ENCODE peak calls at places on chromosome 4, in six cellular contexts. V, K, J, O, L and I are unnamed samples.

GRCh38 chr4:37982736-37983135 is 22.5 kb downstream of the PTTG2 start:
- DNase-seq in V (no peak), K (no peak), J (no peak), O (no peak), L (no peak), I (no peak)

GRCh38 chr4:118834960-118835895 is 698 bp downstream of the SEC24D start:
- DNase-seq in V (peak), K (peak), J (peak), O (peak), L (peak), I (peak)

GRCh38 chr4:77047037-77047436 is 28.8 kb downstream of the CCNI start:
- DNase-seq in V (peak), K (no peak), J (no peak), O (no peak), L (peak), I (no peak)

GRCh38 chr4:56821394-56822263 is at the start of gene SPINK2:
- DNase-seq in V (peak), K (peak), J (no peak), O (peak), L (peak), I (peak)

GRCh38 chr4:151676301-151676700 is 84.5 kb downstream of the GATB start:
- DNase-seq in V (no peak), K (no peak), J (no peak), O (no peak), L (no peak), I (no peak)

GRCh38 chr4:88219099-88219498 is 60.7 kb upstream of the ABCG2 start:
- DNase-seq in V (peak), K (no peak), J (no peak), O (no peak), L (peak), I (no peak)

GRCh38 chr4:148776944-148777343 is 334.7 kb upstream of the NR3C2 start:
- DNase-seq in V (peak), K (no peak), J (no peak), O (no peak), L (no peak), I (no peak)

GRCh38 chr4:138650917-138651564 is 364.5 kb upstream of the NOCT start:
- DNase-seq in V (peak), K (no peak), J (no peak), O (no peak), L (no peak), I (no peak)

GRCh38 chr4:11729548-11729947 is 300.9 kb upstream of the HS3ST1 start:
- DNase-seq in V (no peak), K (no peak), J (no peak), O (no peak), L (no peak), I (no peak)

GRCh38 chr4:76488905-76489798 is 54.1 kb downstream of the SHROOM3 start:
- DNase-seq in V (no peak), K (no peak), J (no peak), O (no peak), L (no peak), I (no peak)

GRCh38 chr4:139532951-139533350 is 23.1 kb downstream of the SETD7 start:
- DNase-seq in V (no peak), K (no peak), J (no peak), O (no peak), L (no peak), I (no peak)

GRCh38 chr4:85005865-85006377 is 39.4 kb upstream of the WDFY3 start:
- DNase-seq in V (no peak), K (no peak), J (no peak), O (no peak), L (no peak), I (no peak)

GRCh38 chr4:152109585-152110509 is 349.0 kb upstream of the GATB start:
- DNase-seq in V (no peak), K (no peak), J (no peak), O (no peak), L (no peak), I (no peak)

GRCh38 chr4:56681158-56681848 is at the start of gene HOPX:
- DNase-seq in V (peak), K (no peak), J (no peak), O (peak), L (no peak), I (no peak)

GRCh38 chr4:126779446-126780166 is 853.2 kb upstream of the INTU start:
- DNase-seq in V (no peak), K (no peak), J (no peak), O (no peak), L (no peak), I (no peak)

GRCh38 chr4:99180367-99181169 is 36.5 kb upstream of the ADH4 start:
- DNase-seq in V (no peak), K (no peak), J (no peak), O (no peak), L (no peak), I (no peak)

GRCh38 chr4:142354794-142355416 is 491.2 kb downstream of the INPP4B start:
- DNase-seq in V (no peak), K (no peak), J (no peak), O (no peak), L (no peak), I (no peak)

GRCh38 chr4:813900-814299 is 12.0 kb downstream of the CPLX1 start:
- DNase-seq in V (no peak), K (no peak), J (no peak), O (no peak), L (no peak), I (peak)

GRCh38 chr4:56656346-56656643 is 24.8 kb downstream of the HOPX start:
- DNase-seq in V (no peak), K (peak), J (no peak), O (peak), L (peak), I (peak)

GRCh38 chr4:122548452-122548851 is 72.4 kb downstream of the IL21 start:
- DNase-seq in V (peak), K (no peak), J (no peak), O (no peak), L (no peak), I (no peak)

GRCh38 chr4:16505726-16506125 is 279.5 kb upstream of the TAPT1 start:
- DNase-seq in V (peak), K (no peak), J (no peak), O (no peak), L (peak), I (no peak)

GRCh38 chr4:33381806-33382205 is 2661.6 kb downstream of the PCDH7 start:
- DNase-seq in V (no peak), K (no peak), J (no peak), O (no peak), L (no peak), I (no peak)

GRCh38 chr4:13411942-13412341 is 72.2 kb downstream of the RAB28 start:
- DNase-seq in V (no peak), K (no peak), J (no peak), O (no peak), L (no peak), I (no peak)

GRCh38 chr4:858136-858535 is 32.2 kb upstream of the CPLX1 start:
- DNase-seq in V (no peak), K (no peak), J (peak), O (no peak), L (no peak), I (peak)

GRCh38 chr4:98627883-98628282 is 30.5 kb downstream of the TSPAN5 start:
- DNase-seq in V (no peak), K (no peak), J (no peak), O (no peak), L (no peak), I (no peak)

GRCh38 chr4:143558823-143559756 is 45.6 kb downstream of the SMARCA5 start:
- DNase-seq in V (peak), K (peak), J (peak), O (peak), L (peak), I (peak)

GRCh38 chr4:173530326-173531062 is 465 bp upstream of the HAND2 start:
- DNase-seq in V (no peak), K (no peak), J (no peak), O (no peak), L (peak), I (no peak)

GRCh38 chr4:92047209-92047877 is 256.4 kb upstream of the GRID2 start:
- DNase-seq in V (peak), K (no peak), J (no peak), O (no peak), L (peak), I (no peak)

GRCh38 chr4:7828926-7829325 is 110.7 kb downstream of the AFAP1 start:
- DNase-seq in V (no peak), K (no peak), J (no peak), O (no peak), L (no peak), I (no peak)

GRCh38 chr4:153295131-153295755 is 49.2 kb upstream of the MND1 start:
- DNase-seq in V (no peak), K (no peak), J (no peak), O (no peak), L (no peak), I (no peak)

GRCh38 chr4:53014368-53014767 is 152.3 kb downstream of the RASL11B start:
- DNase-seq in V (no peak), K (no peak), J (no peak), O (no peak), L (no peak), I (no peak)

GRCh38 chr4:174764105-174764729 is 64.8 kb downstream of the GLRA3 start:
- DNase-seq in V (peak), K (no peak), J (no peak), O (no peak), L (peak), I (no peak)

GRCh38 chr4:38846015-38846414 is 10.6 kb downstream of the TLR6 start:
- DNase-seq in V (no peak), K (no peak), J (no peak), O (no peak), L (no peak), I (no peak)

GRCh38 chr4:109754093-109754857 is 24.4 kb upstream of the PLA2G12A start:
- DNase-seq in V (no peak), K (no peak), J (no peak), O (no peak), L (no peak), I (no peak)

GRCh38 chr4:114180481-114180880 is 201.0 kb upstream of the ARSJ start:
- DNase-seq in V (peak), K (no peak), J (peak), O (peak), L (no peak), I (no peak)

GRCh38 chr4:41430796-41431195 is 107.2 kb upstream of the LIMCH1 start:
- DNase-seq in V (no peak), K (no peak), J (no peak), O (no peak), L (no peak), I (no peak)
- H3K27ac ChIP-seq in V (no peak), K (no peak), J (peak), O (peak), L (no peak), I (no peak)

GRCh38 chr4:154466336-154466735 is 25.3 kb downstream of the DCHS2 start:
- DNase-seq in V (peak), K (no peak), J (no peak), O (no peak), L (no peak), I (no peak)

GRCh38 chr4:154464654-154465053 is 26.9 kb downstream of the DCHS2 start:
- DNase-seq in V (no peak), K (no peak), J (no peak), O (no peak), L (no peak), I (no peak)

GRCh38 chr4:154467886-154468285 is 23.7 kb downstream of the DCHS2 start:
- DNase-seq in V (no peak), K (no peak), J (no peak), O (no peak), L (no peak), I (no peak)

GRCh38 chr4:154471032-154471431 is 20.6 kb downstream of the DCHS2 start:
- DNase-seq in V (no peak), K (no peak), J (no peak), O (no peak), L (no peak), I (no peak)

GRCh38 chr4:154465085-154465484 is 26.5 kb downstream of the DCHS2 start:
- DNase-seq in V (no peak), K (no peak), J (no peak), O (no peak), L (no peak), I (no peak)
- H3K27ac ChIP-seq in V (no peak), K (no peak), J (no peak), O (no peak), L (no peak), I (no peak)

DNA sequence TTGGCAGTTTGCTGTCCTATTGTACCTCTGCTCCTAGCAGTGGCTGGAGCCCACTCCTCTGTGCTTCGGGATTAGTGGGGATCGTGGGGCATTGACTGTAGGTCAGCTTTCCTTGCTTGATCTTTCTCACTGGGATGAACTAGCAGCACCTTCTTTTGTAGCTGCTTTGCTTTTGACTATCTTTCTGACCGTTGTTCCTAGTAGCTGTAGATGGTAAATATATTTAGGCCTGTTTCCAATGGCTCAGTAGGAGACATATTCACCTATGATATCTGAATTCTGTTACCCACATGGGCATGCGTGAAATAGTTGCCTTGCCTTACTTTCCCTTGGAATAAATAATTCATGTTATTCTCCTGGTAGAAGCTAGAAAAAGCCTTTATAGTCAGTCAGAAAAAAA is 12.9 kb downstream of the HTT start:
- DNase-seq in V (no peak), K (no peak), J (no peak), O (no peak), L (no peak), I (no peak)
- H3K27ac ChIP-seq in V (no peak), K (no peak), J (no peak), O (no peak), L (no peak), I (no peak)

GRCh38 chr4:159273841-159274240 is 171.0 kb downstream of the RAPGEF2 start:
- DNase-seq in V (no peak), K (no peak), J (no peak), O (no peak), L (no peak), I (no peak)

GRCh38 chr4:159269956-159270355 is 167.1 kb downstream of the RAPGEF2 start:
- DNase-seq in V (no peak), K (no peak), J (no peak), O (no peak), L (no peak), I (no peak)

GRCh38 chr4:159272341-159273125 is 169.7 kb downstream of the RAPGEF2 start:
- DNase-seq in V (no peak), K (no peak), J (no peak), O (no peak), L (no peak), I (no peak)

GRCh38 chr4:159273126-159273438 is 170.2 kb downstream of the RAPGEF2 start:
- DNase-seq in V (no peak), K (no peak), J (no peak), O (no peak), L (peak), I (no peak)

GRCh38 chr4:159271857-159272256 is 169.0 kb downstream of the RAPGEF2 start:
- DNase-seq in V (no peak), K (no peak), J (no peak), O (no peak), L (no peak), I (no peak)
- H3K27ac ChIP-seq in V (no peak), K (no peak), J (no peak), O (peak), L (no peak), I (peak)